ENCODE peak calls at places on chromosomes 13 and 19, in eight cellular contexts. R, Q, I, Z, A, M, X and L are unnamed samples. For H3K9me3, the result is how much of the 10 kb centered on the place peaks cover.

GRCh38 chr13:40391788-40392187 is 274.7 kb downstream of the FOXO1 start:
- DNase-seq in R (no peak), Q (no peak), I (no peak), Z (no peak), A (no peak), M (no peak), X (no peak), L (no peak)

GRCh38 chr19:48624791-48625723 is 5.8 kb downstream of the SPHK2 start:
- DNase-seq in R (no peak), Q (no peak), I (no peak), Z (peak), A (no peak), M (no peak), X (peak), L (no peak)

GRCh38 chr13:46571189-46571901 is 18.4 kb downstream of the LRCH1 start:
- DNase-seq in R (no peak), Q (no peak), I (no peak), Z (no peak), A (no peak), M (no peak), X (peak), L (peak)

GRCh38 chr13:108947551-108948030 is 318.2 kb downstream of the MYO16 start:
- DNase-seq in R (no peak), Q (no peak), I (no peak), Z (peak), A (no peak), M (no peak), X (no peak), L (no peak)

GRCh38 chr19:35168261-35168660 is 13.7 kb downstream of the FXYD5 start:
- DNase-seq in R (no peak), Q (no peak), I (peak), Z (no peak), A (no peak), M (no peak), X (no peak), L (no peak)

GRCh38 chr13:106446011-106446410 is 89.5 kb downstream of the EFNB2 start:
- DNase-seq in R (no peak), Q (no peak), I (peak), Z (no peak), A (no peak), M (no peak), X (no peak), L (no peak)

GRCh38 chr13:80048802-80049201 is 292.1 kb downstream of the SPRY2 start:
- DNase-seq in R (peak), Q (no peak), I (peak), Z (peak), A (peak), M (peak), X (peak), L (peak)

GRCh38 chr13:77448689-77449088 is 86.8 kb upstream of the SCEL start:
- DNase-seq in R (peak), Q (no peak), I (no peak), Z (no peak), A (no peak), M (no peak), X (no peak), L (no peak)

GRCh38 chr19:56116606-56117005 is 4.5 kb downstream of the ZNF787 start:
- DNase-seq in R (no peak), Q (no peak), I (no peak), Z (no peak), A (no peak), M (no peak), X (no peak), L (no peak)

GRCh38 chr13:32499538-32500210 is 38.9 kb downstream of the N4BP2L2 start:
- DNase-seq in R (no peak), Q (no peak), I (no peak), Z (no peak), A (no peak), M (no peak), X (no peak), L (no peak)

GRCh38 chr13:113245858-113246791 is 36.7 kb downstream of the CUL4A start:
- DNase-seq in R (no peak), Q (no peak), I (peak), Z (no peak), A (no peak), M (no peak), X (peak), L (no peak)

GRCh38 chr19:10568444-10568825 is 344 bp downstream of the CDKN2D start:
- DNase-seq in R (no peak), Q (no peak), I (peak), Z (peak), A (no peak), M (no peak), X (peak), L (no peak)

GRCh38 chr19:823565-824121 is 1.9 kb upstream of the PLPPR3 start:
- DNase-seq in R (no peak), Q (no peak), I (no peak), Z (no peak), A (no peak), M (no peak), X (no peak), L (no peak)

GRCh38 chr19:13082192-13083007 is 20.3 kb downstream of the LYL1 start:
- DNase-seq in R (no peak), Q (no peak), I (peak), Z (peak), A (no peak), M (no peak), X (no peak), L (peak)

GRCh38 chr13:32829676-32830091 is 186.5 kb upstream of the KL start:
- DNase-seq in R (no peak), Q (no peak), I (peak), Z (no peak), A (no peak), M (no peak), X (no peak), L (peak)

GRCh38 chr13:34611678-34612077 is 330.4 kb upstream of the NBEA start:
- DNase-seq in R (no peak), Q (no peak), I (no peak), Z (no peak), A (no peak), M (no peak), X (peak), L (no peak)

GRCh38 chr13:49499889-49500660 is 4.3 kb downstream of the PHF11 start:
- DNase-seq in R (no peak), Q (no peak), I (peak), Z (no peak), A (no peak), M (no peak), X (no peak), L (no peak)

GRCh38 chr13:93289842-93290241 is 63.2 kb downstream of the GPC6 start:
- DNase-seq in R (no peak), Q (no peak), I (no peak), Z (no peak), A (no peak), M (no peak), X (no peak), L (no peak)

GRCh38 chr19:7636691-7637373 is at the start of gene STXBP2:
- DNase-seq in R (peak), Q (peak), I (peak), Z (peak), A (peak), M (peak), X (peak), L (peak)

GRCh38 chr19:7676854-7677253 is at the start of gene MCEMP1:
- DNase-seq in R (no peak), Q (no peak), I (no peak), Z (no peak), A (no peak), M (no peak), X (no peak), L (no peak)

GRCh38 chr19:8251025-8251472 is 41.9 kb downstream of the CERS4 start:
- DNase-seq in R (no peak), Q (no peak), I (no peak), Z (peak), A (peak), M (no peak), X (peak), L (no peak)

GRCh38 chr13:101499406-101499805 is 46.9 kb downstream of the ITGBL1 start:
- DNase-seq in R (no peak), Q (no peak), I (peak), Z (no peak), A (no peak), M (no peak), X (no peak), L (no peak)

GRCh38 chr13:43268632-43269031 is 245.2 kb downstream of the DNAJC15 start:
- DNase-seq in R (no peak), Q (no peak), I (no peak), Z (no peak), A (no peak), M (no peak), X (peak), L (no peak)

GRCh38 chr13:99686944-99687382 is 185.7 kb downstream of the TM9SF2 start:
- DNase-seq in R (peak), Q (no peak), I (no peak), Z (no peak), A (no peak), M (no peak), X (no peak), L (no peak)

GRCh38 chr13:101763191-101763590 is 310.7 kb downstream of the ITGBL1 start:
- DNase-seq in R (no peak), Q (no peak), I (peak), Z (no peak), A (no peak), M (no peak), X (no peak), L (no peak)

GRCh38 chr13:108508263-108508662 is 121.1 kb upstream of the MYO16 start:
- DNase-seq in R (peak), Q (no peak), I (peak), Z (no peak), A (no peak), M (peak), X (no peak), L (peak)

GRCh38 chr19:13121551-13122274 is 3.6 kb downstream of the NACC1 start:
- DNase-seq in R (no peak), Q (no peak), I (no peak), Z (no peak), A (no peak), M (no peak), X (no peak), L (no peak)

GRCh38 chr19:11041194-11041593 is 48.1 kb upstream of the LDLR start:
- DNase-seq in R (no peak), Q (no peak), I (no peak), Z (no peak), A (no peak), M (no peak), X (no peak), L (no peak)

GRCh38 chr13:48708764-48709163 is 55.0 kb downstream of the CYSLTR2 start:
- DNase-seq in R (no peak), Q (no peak), I (no peak), Z (no peak), A (no peak), M (no peak), X (no peak), L (no peak)

GRCh38 chr19:1254530-1255185 is 6.3 kb downstream of the MIDN start:
- DNase-seq in R (no peak), Q (no peak), I (no peak), Z (no peak), A (no peak), M (no peak), X (no peak), L (no peak)

GRCh38 chr13:45781553-45782326 is 69.8 kb downstream of the SIAH3 start:
- DNase-seq in R (no peak), Q (no peak), I (peak), Z (peak), A (peak), M (peak), X (peak), L (no peak)

GRCh38 chr19:12703056-12703455 is 6.6 kb upstream of the FBXW9 start:
- DNase-seq in R (peak), Q (no peak), I (peak), Z (no peak), A (no peak), M (no peak), X (no peak), L (no peak)

GRCh38 chr19:19366691-19367396 is 38.6 kb upstream of the GATAD2A start:
- DNase-seq in R (peak), Q (peak), I (peak), Z (peak), A (peak), M (peak), X (peak), L (peak)

GRCh38 chr13:79432086-79432485 is 26.0 kb upstream of the RBM26 start:
- DNase-seq in R (no peak), Q (no peak), I (no peak), Z (no peak), A (no peak), M (no peak), X (no peak), L (no peak)

GRCh38 chr13:36907266-36907665 is 12.8 kb downstream of the SMAD9 start:
- DNase-seq in R (no peak), Q (no peak), I (no peak), Z (no peak), A (no peak), M (no peak), X (peak), L (no peak)

GRCh38 chr13:28046981-28047380 is 53.4 kb downstream of the FLT3 start:
- DNase-seq in R (no peak), Q (no peak), I (no peak), Z (no peak), A (no peak), M (no peak), X (no peak), L (no peak)

GRCh38 chr13:79481685-79482052 is 714 bp downstream of the NDFIP2 start:
- DNase-seq in R (no peak), Q (no peak), I (peak), Z (no peak), A (no peak), M (peak), X (peak), L (no peak)

GRCh38 chr13:85367887-85368286 is 431.3 kb downstream of the SLITRK6 start:
- DNase-seq in R (no peak), Q (no peak), I (no peak), Z (no peak), A (no peak), M (no peak), X (no peak), L (no peak)

GRCh38 chr19:12777217-12778019 is 2.1 kb upstream of the HOOK2 start:
- DNase-seq in R (no peak), Q (peak), I (peak), Z (peak), A (peak), M (peak), X (peak), L (peak)

GRCh38 chr13:114162533-114162922 is 16.5 kb upstream of the CFAP97D2 start:
- DNase-seq in R (no peak), Q (no peak), I (no peak), Z (no peak), A (no peak), M (no peak), X (no peak), L (no peak)

DNA sequence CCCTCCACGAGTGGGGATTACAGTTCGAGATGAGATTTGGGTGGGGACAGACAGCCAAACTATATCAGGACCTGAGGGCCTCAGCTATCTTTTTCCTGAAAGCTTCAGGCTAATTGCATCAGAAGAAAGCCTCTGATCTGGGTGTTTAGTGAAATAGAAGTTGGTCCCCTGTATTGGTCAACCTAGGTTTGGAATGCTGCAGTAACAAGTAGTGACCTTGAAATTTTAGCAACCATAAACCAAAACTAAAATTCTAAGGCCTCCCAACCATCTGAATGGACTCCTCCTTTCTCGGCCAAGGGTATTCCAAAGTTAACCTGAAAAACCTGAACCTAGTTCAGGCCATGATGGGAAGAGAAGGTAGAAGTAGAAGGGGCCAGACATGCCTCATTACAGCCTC is 34.9 kb upstream of the OR10H1 start:
- DNase-seq in R (no peak), Q (no peak), I (no peak), Z (no peak), A (no peak), M (no peak), X (no peak), L (no peak)
- H3K9me3 ChIP-seq in R (under half), Q (under half), I (under half), Z (under half), A (under half), M (under half), X (under half), L (under half)

GRCh38 chr19:54606230-54606629 is 12.8 kb downstream of the LILRA1 start:
- DNase-seq in R (no peak), Q (no peak), I (no peak), Z (no peak), A (no peak), M (no peak), X (no peak), L (no peak)
- H3K9me3 ChIP-seq in R (under half), Q (under half), I (under half), Z (under half), A (under half), M (under half), X (under half), L (under half)

GRCh38 chr19:15825753-15826152 is 10.3 kb upstream of the OR10H1 start:
- DNase-seq in R (no peak), Q (no peak), I (no peak), Z (no peak), A (no peak), M (no peak), X (no peak), L (no peak)

GRCh38 chr19:15828121-15828620 is 12.7 kb upstream of the OR10H1 start:
- DNase-seq in R (no peak), Q (no peak), I (no peak), Z (no peak), A (no peak), M (no peak), X (no peak), L (no peak)

GRCh38 chr19:15831626-15832025 is 16.2 kb upstream of the OR10H1 start:
- DNase-seq in R (no peak), Q (no peak), I (no peak), Z (no peak), A (no peak), M (no peak), X (no peak), L (no peak)

GRCh38 chr19:15829786-15830185 is 14.3 kb upstream of the OR10H1 start:
- DNase-seq in R (no peak), Q (no peak), I (no peak), Z (no peak), A (no peak), M (no peak), X (no peak), L (no peak)

DNA sequence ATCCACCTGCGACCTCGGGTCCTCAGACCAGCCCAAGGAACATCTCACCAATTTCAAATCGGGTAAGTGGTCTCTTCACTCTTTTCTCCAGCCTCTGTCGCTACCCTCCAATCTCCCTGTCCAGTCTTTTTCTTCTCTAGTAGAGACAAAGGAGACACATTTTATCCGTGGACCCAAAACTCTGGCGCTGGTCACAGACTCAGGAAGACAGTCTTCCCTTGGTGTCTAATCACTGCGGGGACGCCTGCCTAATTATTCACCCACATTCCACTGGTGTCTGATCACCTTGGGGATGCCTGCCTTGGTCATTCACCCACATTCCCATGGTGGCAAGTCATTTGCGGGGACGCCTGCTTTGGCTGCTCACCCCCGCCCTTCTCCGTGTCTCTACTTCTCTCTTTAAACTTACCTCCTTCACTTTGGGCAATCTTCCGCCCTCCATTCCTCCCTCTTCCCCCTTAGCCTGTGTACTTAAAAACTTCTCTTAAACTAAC is 13.9 kb upstream of the OR10H1 start:
- DNase-seq in R (no peak), Q (no peak), I (no peak), Z (no peak), A (no peak), M (no peak), X (no peak), L (no peak)
- H3K9me3 ChIP-seq in R (under half), Q (under half), I (under half), Z (under half), A (under half), M (under half), X (under half), L (under half)

GRCh38 chr19:6186435-6186834 is 51.0 kb downstream of the ACSBG2 start:
- DNase-seq in R (no peak), Q (no peak), I (no peak), Z (no peak), A (no peak), M (no peak), X (no peak), L (no peak)
- H3K9me3 ChIP-seq in R (under half), Q (under half), I (under half), Z (under half), A (under half), M (under half), X (under half), L (under half)

GRCh38 chr19:58010507-58010906 is 7.9 kb upstream of the ZNF606 start:
- DNase-seq in R (no peak), Q (no peak), I (no peak), Z (no peak), A (no peak), M (no peak), X (no peak), L (no peak)
- H3K9me3 ChIP-seq in R (under half), Q (half or more), I (under half), Z (under half), A (half or more), M (under half), X (under half), L (half or more)

DNA sequence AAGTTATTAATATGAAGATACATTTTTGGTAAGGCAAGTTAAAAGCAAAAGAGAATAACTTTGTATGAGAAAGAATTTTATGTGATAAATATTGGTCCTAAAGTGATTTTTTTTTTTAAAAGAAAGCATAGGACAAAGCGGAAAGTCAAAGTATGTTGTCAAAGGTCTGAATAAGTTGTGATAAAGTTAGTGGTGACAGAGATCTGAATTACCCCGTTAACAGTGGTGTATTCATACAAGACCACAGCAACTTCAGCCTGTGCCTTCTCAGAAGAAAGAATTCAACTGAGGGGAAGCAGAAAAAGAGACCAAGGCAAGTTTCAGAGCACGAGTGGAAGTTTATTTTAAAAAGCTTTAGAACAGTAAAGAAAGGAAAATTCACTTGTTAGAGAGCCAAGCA is 19.0 kb upstream of the ZNF566 start:
- DNase-seq in R (no peak), Q (no peak), I (no peak), Z (no peak), A (no peak), M (no peak), X (no peak), L (no peak)
- H3K9me3 ChIP-seq in R (under half), Q (half or more), I (under half), Z (under half), A (half or more), M (under half), X (under half), L (half or more)

GRCh38 chr19:52451241-52451640 is 2.1 kb upstream of the ZNF578 start:
- DNase-seq in R (no peak), Q (no peak), I (no peak), Z (no peak), A (no peak), M (no peak), X (no peak), L (no peak)

GRCh38 chr19:52453324-52454094 is at the start of gene ZNF578:
- DNase-seq in R (peak), Q (peak), I (no peak), Z (peak), A (peak), M (peak), X (peak), L (no peak)
- H3K9me3 ChIP-seq in R (under half), Q (half or more), I (half or more), Z (under half), A (half or more), M (under half), X (under half), L (half or more)

DNA sequence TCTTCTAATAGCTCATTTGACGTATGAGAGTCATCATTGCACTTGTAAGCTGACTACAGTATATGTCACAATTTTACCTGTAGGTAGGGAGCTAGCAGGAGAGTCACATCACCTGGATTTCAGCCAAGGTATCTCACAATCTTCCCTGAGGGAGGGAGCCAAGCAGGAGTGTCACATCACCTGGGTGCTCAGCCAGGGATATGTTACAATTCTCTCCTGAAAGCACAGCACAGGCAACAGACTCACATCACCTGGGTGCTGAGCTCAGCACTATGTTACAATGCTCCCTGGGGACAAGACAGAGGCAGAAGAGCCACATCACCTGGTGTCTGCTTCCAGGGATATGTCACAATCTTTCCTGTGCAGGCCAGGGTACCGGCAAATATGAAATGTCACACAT is 51.5 kb upstream of the ZNF730 start:
- DNase-seq in R (no peak), Q (no peak), I (no peak), Z (no peak), A (no peak), M (no peak), X (no peak), L (no peak)
- H3K9me3 ChIP-seq in R (under half), Q (under half), I (under half), Z (under half), A (under half), M (under half), X (under half), L (under half)